ENCODE peak calls at places on chromosomes 11 and 22, in five cellular contexts. L is AG10803, S is tibial nerve, Q is fibroblast of lung, R is astrocyte of the spinal cord. J is an unnamed sample.

GRCh38 chr11:15667127-15667725 is 552.5 kb downstream of the INSC start:
- DNase-seq in L (no peak), S (no peak), Q (peak; percentile 31), R (no peak), J (no peak)

GRCh38 chr11:33542921-33543320 is 157.7 kb downstream of the C11orf91 start:
- DNase-seq in L (peak; percentile 46), S (peak; percentile 33), Q (peak; percentile 58), R (peak; percentile 36), J (no peak)

GRCh38 chr11:119739021-119739703 is 10.2 kb upstream of the NECTIN1 start:
- DNase-seq in L (no peak), S (no peak), Q (no peak), R (no peak), J (no peak)

GRCh38 chr11:33452806-33453205 is 195.6 kb downstream of the HIPK3 start:
- DNase-seq in L (peak; percentile 91), S (no peak), Q (peak; percentile 75), R (peak; percentile 91), J (peak; percentile 74)

GRCh38 chr11:71298016-71298550 is 45.7 kb upstream of the SHANK2 start:
- DNase-seq in L (no peak), S (no peak), Q (no peak), R (no peak), J (no peak)

GRCh38 chr11:15071556-15072255 is 1.7 kb upstream of the CALCB start:
- DNase-seq in L (no peak), S (no peak), Q (no peak), R (no peak), J (no peak)

GRCh38 chr11:72735495-72736027 is 16.6 kb downstream of the ARAP1 start:
- DNase-seq in L (peak; percentile 48), S (no peak), Q (peak; percentile 47), R (peak; percentile 44), J (no peak)

GRCh38 chr11:111334495-111335123 is 36.3 kb downstream of the POU2AF3 start:
- DNase-seq in L (no peak), S (no peak), Q (no peak), R (no peak), J (no peak)

GRCh38 chr22:36773935-36774334 is 2.0 kb downstream of the IFT27 start:
- DNase-seq in L (peak; percentile 54), S (no peak), Q (peak; percentile 47), R (peak; percentile 19), J (no peak)

GRCh38 chr11:29272019-29272654 is 744.7 kb downstream of the KCNA4 start:
- DNase-seq in L (peak; percentile 41), S (no peak), Q (peak; percentile 38), R (peak; percentile 61), J (no peak)

GRCh38 chr11:114262681-114263509 is 33.3 kb upstream of the NNMT start:
- DNase-seq in L (peak; percentile 50), S (no peak), Q (peak; percentile 69), R (peak; percentile 65), J (no peak)

GRCh38 chr11:122523841-122524531 is 131.5 kb upstream of the UBASH3B start:
- DNase-seq in L (peak; percentile 64), S (no peak), Q (no peak), R (peak; percentile 53), J (no peak)

GRCh38 chr11:44110231-44110679 is 14.8 kb downstream of the EXT2 start:
- DNase-seq in L (peak; percentile 35), S (peak; percentile 69), Q (peak; percentile 47), R (peak; percentile 49), J (no peak)

GRCh38 chr11:73164803-73165542 is 22.9 kb upstream of the FCHSD2 start:
- DNase-seq in L (no peak), S (no peak), Q (no peak), R (no peak), J (no peak)

GRCh38 chr11:68335693-68336092 is 23.3 kb downstream of the LRP5 start:
- DNase-seq in L (no peak), S (no peak), Q (no peak), R (no peak), J (no peak)

GRCh38 chr22:46068908-46069481 is 81.3 kb upstream of the PPARA start:
- DNase-seq in L (peak; percentile 97), S (no peak), Q (peak; percentile 63), R (peak; percentile 85), J (peak; percentile 87)

GRCh38 chr22:17788023-17788330 is 13.7 kb upstream of the BID start:
- DNase-seq in L (no peak), S (no peak), Q (no peak), R (no peak), J (no peak)
- H3K4me3 ChIP-seq in L (no peak overlapping the region), S (no peak overlapping the region), Q (no peak overlapping the region), R (no peak overlapping the region), J (no peak overlapping the region)

GRCh38 chr11:116030697-116031331 is 526.6 kb upstream of the CADM1 start:
- DNase-seq in L (no peak), S (no peak), Q (no peak), R (no peak), J (no peak)
- H3K4me3 ChIP-seq in L (no peak overlapping the region), S (no peak overlapping the region), Q (no peak overlapping the region), R (no peak overlapping the region), J (no peak overlapping the region)

DNA sequence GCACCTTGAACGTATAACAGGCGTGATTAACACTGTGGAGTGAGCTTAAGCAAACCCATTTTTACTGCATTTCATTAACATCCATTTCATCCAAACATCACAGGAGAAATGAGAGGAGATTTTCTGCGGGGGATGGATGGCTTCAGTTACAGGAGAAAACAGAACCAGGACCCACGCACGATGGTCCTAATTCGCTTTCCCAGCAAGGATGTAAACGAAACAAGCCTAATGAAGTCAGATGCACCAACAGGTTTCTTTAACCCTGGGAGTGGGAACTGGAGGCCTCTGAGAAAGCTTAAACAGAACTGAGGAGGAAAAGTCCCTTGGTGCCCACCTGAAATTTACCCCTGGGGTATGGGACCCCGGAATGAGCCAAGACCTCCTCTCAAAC is 2.7 kb downstream of the CADM1 start:
- DNase-seq in L (no peak), S (no peak), Q (no peak), R (no peak), J (no peak)
- H3K4me3 ChIP-seq in L (no peak overlapping the region), S (peak overlapping the region; percentile 62), Q (no peak overlapping the region), R (no peak overlapping the region), J (no peak overlapping the region)

GRCh38 chr22:25098445-25099081 is 101.1 kb upstream of the CRYBB3 start:
- DNase-seq in L (no peak), S (no peak), Q (no peak), R (no peak), J (no peak)

GRCh38 chr22:25099202-25099601 is 100.5 kb upstream of the CRYBB3 start:
- DNase-seq in L (no peak), S (no peak), Q (no peak), R (no peak), J (no peak)

GRCh38 chr22:25095869-25096268 is 103.8 kb upstream of the CRYBB3 start:
- DNase-seq in L (no peak), S (no peak), Q (no peak), R (no peak), J (no peak)

GRCh38 chr22:25094579-25094978 is 105.1 kb upstream of the CRYBB3 start:
- DNase-seq in L (no peak), S (no peak), Q (no peak), R (no peak), J (no peak)

DNA sequence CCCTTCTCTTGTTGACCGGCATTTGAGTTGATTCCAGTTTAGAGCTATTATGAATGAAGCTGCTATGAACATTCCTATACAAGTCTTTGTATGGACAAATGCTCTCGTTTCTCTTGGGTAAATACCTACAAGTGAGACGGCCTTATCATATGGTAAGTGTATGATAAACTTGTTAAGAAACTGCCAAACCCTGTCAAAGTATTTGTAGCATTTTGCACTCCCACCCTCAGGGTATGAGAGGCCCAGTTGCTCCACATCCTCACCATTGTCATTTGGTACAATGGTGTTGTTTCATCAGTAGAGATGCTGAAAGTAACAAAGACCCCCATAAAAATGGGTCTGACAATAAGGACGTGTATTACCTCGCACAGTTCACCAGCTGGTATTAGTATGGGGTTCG is 102.7 kb upstream of the CRYBB3 start:
- DNase-seq in L (no peak), S (no peak), Q (no peak), R (no peak), J (no peak)
- H3K4me3 ChIP-seq in L (no peak overlapping the region), S (no peak overlapping the region), Q (no peak overlapping the region), R (no peak overlapping the region), J (no peak overlapping the region)

GRCh38 chr11:63612181-63612580 is 2.1 kb downstream of the PLAAT3 start:
- DNase-seq in L (no peak), S (no peak), Q (no peak), R (no peak), J (no peak)
- H3K4me3 ChIP-seq in L (no peak overlapping the region), S (peak overlapping the region; percentile 69), Q (no peak overlapping the region), R (no peak overlapping the region), J (no peak overlapping the region)

GRCh38 chr11:84923489-84923888 is 703.7 kb downstream of the DLG2 start:
- DNase-seq in L (no peak), S (no peak), Q (no peak), R (no peak), J (no peak)

GRCh38 chr11:84922836-84923235 is 704.3 kb downstream of the DLG2 start:
- DNase-seq in L (no peak), S (no peak), Q (no peak), R (no peak), J (no peak)

GRCh38 chr11:84924290-84924689 is 702.9 kb downstream of the DLG2 start:
- DNase-seq in L (no peak), S (no peak), Q (no peak), R (no peak), J (no peak)

DNA sequence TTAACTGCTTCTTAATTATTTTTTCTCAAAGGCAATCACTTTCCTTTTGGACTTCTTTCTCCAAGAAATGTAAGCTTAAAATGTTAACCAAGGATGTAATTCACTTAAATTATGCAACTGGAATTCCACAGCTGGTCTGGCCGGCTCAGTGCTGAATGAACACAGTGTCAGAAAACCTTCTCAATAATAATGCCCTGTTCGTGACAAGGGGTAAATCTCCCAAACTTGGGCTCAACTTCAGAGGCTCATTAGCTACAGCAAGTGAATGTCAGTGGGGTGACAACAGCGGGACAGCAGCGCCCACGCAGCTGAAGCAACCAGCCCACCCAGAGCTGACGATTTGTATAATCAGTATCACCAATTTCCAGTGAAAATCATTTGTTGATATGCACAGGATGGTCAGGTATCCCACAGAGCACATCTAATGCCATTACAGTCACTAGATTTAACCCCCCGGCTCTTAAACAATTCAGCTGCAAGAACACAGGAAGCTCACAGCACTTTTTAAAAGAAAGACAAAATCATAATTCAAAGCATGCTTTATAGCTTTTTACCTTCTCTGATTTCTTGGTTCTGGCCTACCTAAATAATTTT is 704.8 kb downstream of the DLG2 start:
- DNase-seq in L (peak; percentile 38), S (no peak), Q (no peak), R (no peak), J (no peak)
- H3K4me3 ChIP-seq in L (no peak overlapping the region), S (no peak overlapping the region), Q (no peak overlapping the region), R (no peak overlapping the region), J (no peak overlapping the region)

GRCh38 chr22:24953294-24954113 is 988 bp downstream of the KIAA1671 start:
- DNase-seq in L (no peak), S (no peak), Q (no peak), R (no peak), J (no peak)
- H3K4me3 ChIP-seq in L (peak overlapping the region; percentile 72), S (peak overlapping the region; percentile 66), Q (peak overlapping the region; percentile 43), R (peak overlapping the region; percentile 66), J (peak overlapping the region; percentile 68)

GRCh38 chr22:47390026-47390970 is 627.8 kb downstream of the TBC1D22A start:
- DNase-seq in L (no peak), S (no peak), Q (no peak), R (no peak), J (no peak)
- H3K4me3 ChIP-seq in L (no peak overlapping the region), S (no peak overlapping the region), Q (no peak overlapping the region), R (no peak overlapping the region), J (no peak overlapping the region)